ENCODE peak calls at places on chromosomes 4 and X, in four cellular contexts. H is thoracic aorta; B is transverse colon; L is CD8-positive, alpha-beta memory T cell. E is an unnamed sample. For H3K27me3 and H3K4me1, the result is how much of the 10 kb centered on the place peaks cover.

GRCh38 chr4:125486354-125486753 is 171.6 kb downstream of the FAT4 start:
- DNase-seq in H (no peak), B (no peak), L (no peak), E (no peak)

GRCh38 chr4:14111730-14112171 is 484.2 kb upstream of the BOD1L1 start:
- DNase-seq in H (no peak), B (no peak), L (no peak), E (no peak)

GRCh38 chr4:73936969-73937368 is 44.9 kb downstream of the PF4 start:
- DNase-seq in H (no peak), B (no peak), L (no peak), E (no peak)

GRCh38 chr4:16609170-16609758 is 289.2 kb downstream of the LDB2 start:
- DNase-seq in H (no peak), B (no peak), L (no peak), E (no peak)

GRCh38 chr4:146061610-146062324 is 113.8 kb upstream of the LSM6 start:
- DNase-seq in H (no peak), B (no peak), L (no peak), E (no peak)

GRCh38 chr4:169810325-169811323 is 52.9 kb upstream of the HPF1 start:
- DNase-seq in H (no peak), B (peak), L (no peak), E (peak)

GRCh38 chrX:74514384-74514783 is 93.1 kb downstream of the SLC16A2 start:
- DNase-seq in H (no peak), B (no peak), L (no peak), E (peak)

GRCh38 chr4:85058551-85058950 is 92.1 kb upstream of the WDFY3 start:
- DNase-seq in H (no peak), B (no peak), L (no peak), E (no peak)

GRCh38 chrX:39795591-39795990 is 302.2 kb downstream of the BCOR start:
- DNase-seq in H (no peak), B (no peak), L (no peak), E (no peak)

GRCh38 chrX:3550160-3550765 is 163.2 kb downstream of the PRKX start:
- DNase-seq in H (no peak), B (peak), L (no peak), E (peak)

GRCh38 chr4:165325732-165326512 is 1.5 kb upstream of the MSMO1 start:
- DNase-seq in H (no peak), B (no peak), L (no peak), E (no peak)

GRCh38 chr4:184746532-184746870 is 12.6 kb upstream of the CENPU start:
- DNase-seq in H (no peak), B (no peak), L (no peak), E (peak)

GRCh38 chrX:134004038-134004437 is 18.6 kb upstream of the GPC3 start:
- DNase-seq in H (no peak), B (no peak), L (no peak), E (no peak)

GRCh38 chrX:75957107-75957610 is 172.1 kb upstream of the MAGEE2 start:
- DNase-seq in H (no peak), B (no peak), L (no peak), E (no peak)

GRCh38 chr4:68175562-68176155 is 46.0 kb upstream of the TMPRSS11F start:
- DNase-seq in H (no peak), B (no peak), L (no peak), E (peak)

GRCh38 chrX:150664290-150664689 is 28.9 kb upstream of the MTMR1 start:
- DNase-seq in H (no peak), B (no peak), L (no peak), E (peak)

GRCh38 chr4:144948009-144948408 is 150.0 kb downstream of the ANAPC10 start:
- DNase-seq in H (no peak), B (no peak), L (no peak), E (no peak)

GRCh38 chr4:140249351-140249750 is 95.4 kb upstream of the MAML3 start:
- DNase-seq in H (no peak), B (no peak), L (no peak), E (no peak)

GRCh38 chr4:102223461-102223860 is 121.8 kb downstream of the SLC39A8 start:
- DNase-seq in H (no peak), B (no peak), L (no peak), E (no peak)

GRCh38 chr4:19850909-19851308 is 400.8 kb upstream of the SLIT2 start:
- DNase-seq in H (no peak), B (no peak), L (no peak), E (no peak)

GRCh38 chrX:78103001-78103634 is 930 bp upstream of the PGK1 start:
- DNase-seq in H (no peak), B (no peak), L (no peak), E (no peak)

GRCh38 chr4:7075962-7076693 is 8.3 kb upstream of the GRPEL1 start:
- DNase-seq in H (no peak), B (no peak), L (no peak), E (no peak)

GRCh38 chrX:107574054-107574683 is 54.1 kb upstream of the PRPS1 start:
- DNase-seq in H (no peak), B (no peak), L (no peak), E (no peak)

GRCh38 chrX:55488268-55488558 is 1.4 kb downstream of the USP51 start:
- DNase-seq in H (no peak), B (no peak), L (no peak), E (no peak)

GRCh38 chr4:181601118-181601517 is 642.1 kb upstream of the TENM3 start:
- DNase-seq in H (no peak), B (no peak), L (no peak), E (no peak)

GRCh38 chr4:57147335-57148060 is 37.3 kb upstream of the IGFBP7 start:
- DNase-seq in H (no peak), B (no peak), L (no peak), E (no peak)

GRCh38 chr4:72525938-72526337 is 43.1 kb downstream of the ADAMTS3 start:
- DNase-seq in H (peak), B (no peak), L (no peak), E (no peak)

GRCh38 chr4:147749811-147750321 is 18.0 kb downstream of the ARHGAP10 start:
- DNase-seq in H (no peak), B (no peak), L (no peak), E (no peak)

GRCh38 chr4:126358041-126358440 is 1043.3 kb downstream of the FAT4 start:
- DNase-seq in H (no peak), B (no peak), L (no peak), E (no peak)

GRCh38 chr4:185203380-185204237 is at the start of gene CFAP97:
- DNase-seq in H (peak), B (peak), L (peak), E (peak)

GRCh38 chr4:21949073-21949457 is 493 bp upstream of the KCNIP4 start:
- DNase-seq in H (no peak), B (peak), L (no peak), E (no peak)

GRCh38 chrX:16869393-16870094 is 618 bp downstream of the RBBP7 start:
- DNase-seq in H (no peak), B (peak), L (peak), E (peak)

GRCh38 chrX:133948895-133949294 is 36.5 kb downstream of the GPC3 start:
- DNase-seq in H (no peak), B (no peak), L (no peak), E (no peak)

GRCh38 chrX:151393514-151393913 is 3.5 kb upstream of the VMA21 start:
- DNase-seq in H (no peak), B (no peak), L (peak), E (no peak)

GRCh38 chr4:39699676-39700409 is 1.9 kb downstream of the UBE2K start:
- DNase-seq in H (no peak), B (no peak), L (no peak), E (no peak)

GRCh38 chr4:145618210-145618911 is 824 bp upstream of the MMAA start:
- DNase-seq in H (no peak), B (peak), L (peak), E (no peak)

GRCh38 chr4:73683033-73683432 is 57.3 kb upstream of the CXCL8 start:
- DNase-seq in H (no peak), B (no peak), L (no peak), E (no peak)

GRCh38 chrX:153909980-153910360 is 5.5 kb downstream of the AVPR2 start:
- DNase-seq in H (no peak), B (no peak), L (no peak), E (no peak)
- H3K27me3 ChIP-seq in H (under half), B (under half), L (under half), E (under half)

GRCh38 chr4:112170451-112170993 is 25.3 kb downstream of the FAM241A start:
- DNase-seq in H (no peak), B (no peak), L (no peak), E (no peak)
- H3K27ac ChIP-seq in H (no peak), B (no peak), L (no peak), E (no peak)

GRCh38 chr4:25816591-25817058 is 46.2 kb downstream of the SEL1L3 start:
- DNase-seq in H (no peak), B (no peak), L (no peak), E (no peak)

GRCh38 chr4:25815586-25815985 is 47.2 kb downstream of the SEL1L3 start:
- DNase-seq in H (no peak), B (no peak), L (no peak), E (no peak)

GRCh38 chr4:25813705-25814104 is 49.1 kb downstream of the SEL1L3 start:
- DNase-seq in H (no peak), B (no peak), L (no peak), E (peak)

GRCh38 chr4:25814737-25815136 is 48.1 kb downstream of the SEL1L3 start:
- DNase-seq in H (no peak), B (no peak), L (no peak), E (no peak)

DNA sequence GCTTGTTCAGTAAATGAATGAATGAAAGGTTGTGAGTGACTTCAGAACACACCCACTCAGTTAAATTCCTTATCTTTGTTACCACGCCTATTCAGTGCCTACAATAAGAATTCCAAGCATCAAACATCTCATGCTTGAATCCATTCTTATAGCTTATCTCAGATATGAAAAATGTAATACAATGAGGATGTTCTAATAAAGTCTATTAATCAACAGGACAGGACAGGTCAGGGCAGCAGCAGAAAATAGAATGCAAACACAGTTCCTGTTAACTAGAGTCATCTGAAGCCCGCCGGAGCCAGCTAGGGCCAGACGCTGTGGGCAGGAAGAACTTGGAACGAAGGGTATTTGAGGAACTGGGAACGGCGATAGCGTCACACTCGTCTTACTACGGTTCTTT is 48.5 kb downstream of the SEL1L3 start:
- DNase-seq in H (peak), B (peak), L (no peak), E (no peak)
- H3K4me1 ChIP-seq in H (under half), B (under half), L (under half), E (under half)

DNA sequence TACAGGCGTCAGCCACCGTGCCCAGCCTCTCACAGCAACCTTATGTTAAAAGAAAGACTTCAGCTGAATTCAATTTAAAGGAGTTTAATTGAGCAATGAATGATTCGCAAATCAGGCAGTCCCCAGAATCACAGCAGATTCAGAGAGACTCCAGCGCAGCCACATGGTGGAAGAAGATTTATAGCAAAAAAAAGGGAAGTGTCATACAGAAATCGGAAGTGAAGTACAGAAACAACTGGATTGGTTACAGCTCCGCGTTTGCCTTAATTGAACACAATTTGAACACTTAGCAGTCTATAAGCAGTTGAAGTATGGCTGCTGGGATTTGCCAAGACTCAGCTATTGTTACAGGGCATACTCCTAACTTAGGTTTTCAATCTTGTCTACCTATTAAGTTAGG is 19.8 kb downstream of the CENPVL3 start:
- DNase-seq in H (no peak), B (no peak), L (no peak), E (no peak)
- H3K27me3 ChIP-seq in H (under half), B (under half), L (under half), E (under half)

GRCh38 chrX:23782455-23782854 is 518 bp upstream of the SAT1 start:
- DNase-seq in H (no peak), B (no peak), L (no peak), E (no peak)
- H3K27ac ChIP-seq in H (peak), B (peak), L (peak), E (peak)

DNA sequence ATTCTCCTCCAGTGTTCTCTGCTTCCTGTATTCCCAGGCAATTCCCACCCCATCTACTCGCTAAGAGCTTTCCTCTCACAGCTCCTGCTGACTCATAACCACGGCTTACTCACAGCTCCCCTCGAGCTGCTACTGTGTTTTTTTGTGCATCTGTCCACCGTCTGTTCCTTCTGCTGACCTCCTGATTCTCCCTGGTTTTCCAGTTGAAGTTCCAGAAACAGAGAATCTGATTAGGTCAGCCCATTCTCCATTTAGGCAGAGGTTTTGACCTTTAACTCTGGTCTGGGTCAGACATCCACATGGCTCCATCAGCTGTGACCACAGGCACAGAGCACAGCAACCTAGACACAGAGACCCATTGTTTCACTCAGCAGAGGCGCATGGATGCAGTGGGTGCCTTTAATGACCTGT is 5.5 kb upstream of the SMIM20 start:
- DNase-seq in H (no peak), B (no peak), L (no peak), E (no peak)
- H3K4me1 ChIP-seq in H (under half), B (under half), L (under half), E (under half)

DNA sequence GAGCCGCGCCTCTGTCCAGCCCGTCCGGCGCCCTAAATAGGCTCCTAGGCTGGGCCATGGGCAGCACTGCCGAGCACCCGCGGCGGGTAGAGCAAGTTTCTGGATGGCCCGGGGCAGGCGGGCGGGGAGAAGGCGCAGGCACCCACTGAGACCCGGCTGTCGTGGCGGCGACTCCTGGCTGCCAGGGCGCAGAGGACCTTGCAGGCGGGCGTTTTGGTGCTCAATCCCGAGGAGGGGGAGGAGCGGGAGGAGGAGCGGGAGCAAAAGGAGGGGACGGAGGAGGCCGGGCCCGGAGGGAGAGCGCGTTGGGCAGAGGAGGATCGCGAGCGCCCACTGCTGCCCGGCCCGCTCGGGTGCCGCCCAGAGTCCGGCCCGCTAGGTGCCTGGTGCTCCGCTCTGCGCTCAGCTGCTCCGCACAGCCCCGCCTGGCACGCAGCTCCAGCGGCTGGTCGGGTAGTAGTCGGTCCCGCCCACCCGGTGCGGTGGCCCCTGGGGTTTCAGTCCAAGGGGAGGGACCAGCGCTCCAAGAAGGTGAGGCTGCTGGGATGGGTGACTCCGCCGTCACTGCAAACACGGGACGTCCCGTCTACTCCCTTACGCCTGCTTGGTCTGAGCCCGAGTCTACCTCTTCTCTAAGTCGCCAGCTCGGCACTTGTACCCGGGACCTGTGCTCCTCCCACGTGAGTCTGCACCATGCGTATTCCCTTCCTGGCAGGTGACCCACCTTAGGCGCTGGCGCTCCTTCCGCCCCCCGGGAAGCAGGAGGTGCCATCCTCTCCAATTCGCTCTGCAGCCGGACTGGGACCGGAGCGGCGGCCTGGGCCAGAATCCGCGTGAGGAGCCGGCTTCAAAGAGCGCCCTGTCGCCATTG is at the start of gene HS3ST1:
- DNase-seq in H (peak), B (peak), L (peak), E (peak)
- H3K27me3 ChIP-seq in H (under half), B (under half), L (under half), E (under half)

E was measured in body of pancreas.